ENCODE peak calls at places on chromosome 17, in six cellular contexts. F is psoas muscle, S is H9, N is left ventricle myocardium inferior, I is lung, E is sigmoid colon. Z is an unnamed sample. For H3K27me3 and H3K4me1, the result is how much of the 10 kb centered on the place peaks cover.

GRCh38 chr17:2532146-2532720 is 20.5 kb upstream of the METTL16 start:
- DNase-seq in F (no peak), S (no peak), N (no peak), I (no peak), E (no peak), Z (no peak)

GRCh38 chr17:72380120-72380519 is 259.3 kb downstream of the SOX9 start:
- DNase-seq in F (no peak), S (no peak), N (no peak), I (no peak), E (no peak), Z (no peak)

GRCh38 chr17:68600881-68601564 is at the start of gene FAM20A:
- DNase-seq in F (peak), S (peak), N (peak), I (peak), E (no peak), Z (no peak)

GRCh38 chr17:79792984-79793923 is 3.6 kb downstream of the CBX8 start:
- DNase-seq in F (no peak), S (no peak), N (no peak), I (no peak), E (no peak), Z (no peak)

GRCh38 chr17:20010099-20010863 is 1.1 kb downstream of the SPECC1 start:
- DNase-seq in F (no peak), S (peak), N (peak), I (no peak), E (no peak), Z (no peak)

GRCh38 chr17:76428511-76428910 is 24.4 kb downstream of the UBE2O start:
- DNase-seq in F (no peak), S (no peak), N (no peak), I (no peak), E (no peak), Z (no peak)

GRCh38 chr17:50584749-50585148 is 24.2 kb downstream of the CACNA1G start:
- DNase-seq in F (no peak), S (no peak), N (no peak), I (no peak), E (no peak), Z (no peak)

GRCh38 chr17:75365009-75365930 is 40.2 kb downstream of the GRB2 start:
- DNase-seq in F (no peak), S (no peak), N (no peak), I (no peak), E (no peak), Z (no peak)

GRCh38 chr17:61462734-61463067 is 10.5 kb downstream of the TBX4 start:
- DNase-seq in F (no peak), S (no peak), N (no peak), I (no peak), E (peak), Z (no peak)

DNA sequence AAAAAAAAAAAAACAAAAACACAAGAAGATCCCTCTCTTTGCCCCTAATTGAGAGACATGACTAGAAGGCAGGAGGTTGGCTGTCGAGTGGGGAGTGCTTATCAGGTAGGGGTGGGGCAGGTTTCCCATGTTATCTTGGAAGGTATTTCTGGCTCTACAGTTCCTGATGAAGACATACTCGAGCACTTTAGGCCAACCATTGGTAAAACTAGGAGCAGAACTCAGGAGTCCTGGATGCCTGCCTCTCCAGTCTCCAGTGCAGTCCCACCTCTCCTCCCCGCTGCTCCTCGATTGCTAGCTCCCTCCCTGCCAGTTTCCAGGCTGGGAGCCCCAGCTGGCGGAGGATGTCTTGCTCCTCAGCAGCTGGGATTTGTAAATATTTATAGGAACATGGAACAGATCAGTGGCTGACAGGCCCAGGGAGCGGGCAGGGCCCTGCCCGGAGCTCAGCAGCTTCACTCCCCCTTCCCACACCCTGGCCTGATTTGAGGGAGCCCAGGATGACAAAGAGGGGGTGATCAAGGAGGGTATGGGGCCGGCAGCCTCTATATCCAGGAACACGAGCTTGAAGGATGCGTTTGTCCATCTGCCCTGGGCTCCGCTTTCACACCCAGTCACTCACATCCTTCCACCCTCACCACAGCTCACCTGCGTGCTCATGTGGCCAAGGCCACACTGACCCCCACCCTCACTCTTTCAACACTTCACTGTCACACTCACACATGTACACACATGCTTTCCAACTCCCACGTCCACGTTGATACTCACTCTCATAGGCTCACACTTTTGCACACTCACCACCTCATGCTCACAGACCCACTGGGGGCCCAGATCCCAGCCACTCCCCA is 11.5 kb upstream of the C1QL1 start:
- DNase-seq in F (no peak), S (no peak), N (peak), I (no peak), E (peak), Z (no peak)
- H3K27me3 ChIP-seq in F (under half), S (under half), N (under half), I (under half), E (under half), Z (under half)

DNA sequence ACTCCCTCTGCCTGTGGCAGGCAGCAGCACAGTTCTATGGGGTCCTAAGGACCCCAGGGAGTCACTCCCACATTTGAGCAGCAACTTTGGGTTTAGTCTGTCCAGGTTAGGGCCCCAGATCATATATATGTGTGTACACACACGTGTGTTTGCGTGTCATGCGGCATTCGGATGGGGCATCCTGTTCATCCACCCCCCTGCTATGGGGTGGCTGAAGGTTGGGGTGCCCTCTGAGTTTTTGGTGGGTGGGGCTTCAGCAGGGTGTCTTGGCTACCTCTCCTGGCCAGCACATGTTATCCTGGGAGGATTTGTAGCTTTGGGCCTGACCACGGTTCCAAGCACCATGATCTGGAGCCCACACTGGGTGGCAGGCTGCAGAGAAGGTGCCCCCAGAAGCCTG is 100.7 kb downstream of the RAB11FIP4 start:
- DNase-seq in F (peak), S (no peak), N (no peak), I (no peak), E (no peak), Z (no peak)
- H3K4me1 ChIP-seq in F (under half), S (under half), N (half or more), I (under half), E (under half), Z (half or more)

DNA sequence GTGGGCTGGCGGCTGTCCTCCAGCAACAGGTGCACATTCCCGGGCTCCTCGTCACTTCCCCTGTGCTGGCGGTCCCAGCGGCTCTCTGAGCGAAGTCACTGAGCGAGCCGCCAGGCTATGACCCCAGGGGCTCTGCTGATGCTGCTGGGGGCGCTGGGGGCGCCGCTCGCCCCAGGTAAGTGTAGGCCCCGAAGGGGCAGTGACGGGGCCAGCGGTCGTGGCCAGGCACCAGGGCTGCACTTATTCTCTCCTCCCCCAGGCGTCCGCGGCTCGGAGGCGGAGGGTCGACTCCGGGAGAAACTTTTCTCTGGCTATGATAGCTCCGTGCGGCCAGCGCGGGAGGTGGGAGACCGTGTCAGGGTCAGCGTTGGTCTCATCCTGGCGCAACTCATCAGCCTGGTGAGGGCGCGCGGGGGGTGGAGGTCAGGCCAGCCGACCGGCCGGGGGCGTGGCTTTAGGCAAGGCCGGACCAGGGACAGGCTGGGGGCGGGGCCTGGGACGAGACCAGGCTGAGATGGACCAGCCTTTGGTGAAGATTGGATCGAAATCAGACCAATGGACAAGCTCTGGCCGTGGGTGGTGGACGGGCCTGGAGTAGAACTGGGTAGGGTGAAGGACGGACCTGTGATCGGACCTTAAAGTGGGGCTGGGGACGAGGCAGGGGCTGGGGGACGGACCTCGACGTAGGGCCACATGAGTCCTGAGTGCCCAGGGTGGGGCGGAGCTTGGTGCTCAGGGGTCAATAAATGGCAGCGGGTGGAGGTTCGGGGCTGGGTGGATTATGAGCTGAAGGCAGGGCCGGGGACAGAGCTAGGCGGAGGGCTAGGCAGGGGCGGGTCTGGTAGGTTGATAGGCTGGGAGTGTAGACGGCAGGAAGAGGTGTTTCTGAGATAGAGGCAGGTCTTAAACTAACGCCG is at the start of gene CHRNB1:
- DNase-seq in F (peak), S (peak), N (peak), I (peak), E (peak), Z (peak)
- H3K27me3 ChIP-seq in F (under half), S (under half), N (under half), I (under half), E (under half), Z (under half)

GRCh38 chr17:52681486-52681885 is 523.0 kb upstream of the CA10 start:
- DNase-seq in F (no peak), S (no peak), N (no peak), I (no peak), E (no peak), Z (no peak)
- H3K4me1 ChIP-seq in F (under half), S (under half), N (under half), I (under half), E (under half), Z (under half)

DNA sequence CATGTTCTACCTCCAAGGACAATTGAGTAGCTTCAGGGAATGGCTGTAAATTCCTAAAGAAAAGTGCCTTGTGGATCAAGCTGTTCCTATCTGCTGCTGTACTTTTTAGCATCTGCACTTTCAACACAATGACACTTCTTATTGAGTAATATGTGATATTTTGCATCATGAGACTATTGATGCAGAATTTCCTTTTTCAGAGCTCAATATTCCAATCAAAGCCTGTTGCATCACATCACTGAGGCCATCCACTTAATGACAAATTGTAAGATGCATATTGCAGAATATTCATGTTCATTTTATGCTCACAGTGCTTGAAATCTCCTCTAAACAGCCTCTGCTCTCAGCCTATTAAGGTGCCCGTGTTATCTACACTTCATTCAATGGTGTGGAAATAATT is 9.1 kb upstream of the SKAP1 start:
- DNase-seq in F (no peak), S (no peak), N (no peak), I (no peak), E (no peak), Z (no peak)
- H3K27me3 ChIP-seq in F (under half), S (under half), N (half or more), I (under half), E (under half), Z (under half)

GRCh38 chr17:33229028-33229427 is 64.1 kb downstream of the ASIC2 start:
- DNase-seq in F (no peak), S (no peak), N (no peak), I (no peak), E (no peak), Z (no peak)
- H3K4me1 ChIP-seq in F (under half), S (under half), N (under half), I (under half), E (under half), Z (under half)

DNA sequence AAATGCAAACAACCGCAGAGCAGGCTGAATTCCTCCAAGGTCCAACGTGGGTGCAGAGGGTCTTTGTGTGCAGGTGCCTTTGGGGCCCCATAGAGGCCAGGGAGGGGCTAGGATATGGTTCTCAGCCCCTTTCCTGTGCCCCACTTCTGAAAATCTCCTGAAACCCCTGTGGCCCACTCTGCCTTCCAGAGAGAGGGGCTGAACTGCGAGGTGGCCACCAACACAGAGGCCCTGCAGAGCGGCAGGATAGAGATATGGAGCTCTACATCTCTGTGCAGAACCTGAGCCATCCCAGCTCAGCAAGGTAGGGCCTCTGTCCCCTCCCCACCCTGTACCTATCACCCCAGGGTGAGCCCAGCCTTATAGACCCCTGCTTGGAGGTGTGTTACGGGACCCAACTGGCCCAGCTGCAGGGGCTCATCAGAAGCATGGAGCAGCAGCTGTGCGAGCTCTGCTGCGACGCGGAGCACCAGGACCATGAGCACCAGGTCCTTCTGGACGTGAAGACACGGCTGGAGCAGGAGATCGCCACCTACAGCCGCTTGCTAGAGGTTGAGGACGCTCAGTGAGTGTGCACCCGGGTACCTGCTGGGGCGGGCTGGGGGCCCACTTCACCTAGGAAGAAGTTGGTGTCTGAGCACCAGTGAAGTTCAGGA is 5.5 kb downstream of the USP6 start:
- DNase-seq in F (no peak), S (peak), N (no peak), I (no peak), E (peak), Z (peak)
- H3K27me3 ChIP-seq in F (under half), S (under half), N (half or more), I (under half), E (under half), Z (under half)

Z was measured in Peyer's patch.